ENCODE peak calls at places on chromosomes 6 and 20, in six cellular contexts. N is heart right ventricle, U is OCI-LY7, K is upper lobe of right lung, V is DMS79 treated with DMSO at 0.1 percent for 48 hours, T is ACHN. Y is an unnamed sample.
A peak's percentile ranks its signal among the peaks of the same experiment; 100 is the strongest.

GRCh38 chr20:9966966-9967365 is 67.8 kb upstream of the ANKEF1 start:
- DNase-seq in U (no peak), V (no peak), K (no peak), T (peak; percentile 8), N (no peak), Y (no peak)

GRCh38 chr6:87830834-87831374 is 128.9 kb upstream of the AKIRIN2 start:
- DNase-seq in V (no peak), N (no peak), U (peak; percentile 74), T (no peak), K (no peak), Y (no peak)

GRCh38 chr20:3010985-3011723 is 32.3 kb upstream of the GNRH2 start:
- DNase-seq in K (no peak), V (peak; percentile 69), U (no peak), T (peak; percentile 32), N (no peak), Y (peak; percentile 68)

GRCh38 chr20:41428285-41428684 is 61.7 kb upstream of the EMILIN3 start:
- DNase-seq in T (peak; percentile 57), K (no peak), U (no peak), V (no peak), N (no peak), Y (peak; percentile 40)

GRCh38 chr6:169692516-169692915 is 9.3 kb downstream of the WDR27 start:
- DNase-seq in K (no peak), U (no peak), V (no peak), N (no peak), T (no peak), Y (no peak)

GRCh38 chr20:53899351-53900167 is 170.8 kb downstream of the BCAS1 start:
- DNase-seq in V (peak; percentile 96), U (peak; percentile 93), T (peak; percentile 89), K (no peak), N (no peak), Y (no peak)

GRCh38 chr6:56693246-56693607 is 50.5 kb upstream of the DST start:
- DNase-seq in T (peak; percentile 73), K (peak; percentile 69), N (peak; percentile 88), U (no peak), V (peak; percentile 81), Y (no peak)

GRCh38 chr20:35619196-35620095 is 3.8 kb downstream of the SPAG4 start:
- DNase-seq in U (peak; percentile 91), T (peak; percentile 91), K (peak; percentile 89), N (peak; percentile 79), V (peak; percentile 63), Y (no peak)

GRCh38 chr6:144582939-144583613 is 297.9 kb downstream of the UTRN start:
- DNase-seq in N (peak; percentile 32), V (no peak), U (peak; percentile 63), T (peak; percentile 27), K (peak; percentile 65), Y (no peak)

GRCh38 chr20:35618372-35619131 is 2.9 kb downstream of the SPAG4 start:
- DNase-seq in U (peak; percentile 58), N (no peak), V (no peak), T (peak; percentile 44), K (no peak), Y (no peak)

GRCh38 chr6:17381429-17382147 is 11.8 kb upstream of the CAP2 start:
- DNase-seq in U (no peak), K (no peak), V (no peak), T (no peak), N (no peak), Y (no peak)

GRCh38 chr6:96150431-96150830 is 134.7 kb downstream of the FUT9 start:
- DNase-seq in U (no peak), T (no peak), K (no peak), N (no peak), V (no peak), Y (no peak)